ENCODE peak calls at places on chromosomes 6 and 20, in eight cellular contexts. One of them, this sample, is unnamed.

GRCh38 chr6:111377558-111378120 is 105.4 kb downstream of the REV3L start:
- DNase-seq in caudate nucleus: no peak
- DNase-seq in T-helper 17 cell: no peak
- DNase-seq in activated CD4-positive, CD25-positive, alpha-beta regulatory T cell: no peak
- DNase-seq in AG10803: no peak
- DNase-seq in neuronal stem cell: no peak
- DNase-seq in NCI-H345: no peak
- DNase-seq in pancreas: no peak
- DNase-seq in this sample: no peak

GRCh38 chr6:120584111-120584760 is 750.0 kb downstream of the TBC1D32 start:
- DNase-seq in caudate nucleus: no peak
- DNase-seq in T-helper 17 cell: no peak
- DNase-seq in activated CD4-positive, CD25-positive, alpha-beta regulatory T cell: no peak
- DNase-seq in AG10803: no peak
- DNase-seq in neuronal stem cell: no peak
- DNase-seq in NCI-H345: no peak
- DNase-seq in pancreas: no peak
- DNase-seq in this sample: no peak

GRCh38 chr20:15643713-15644112 is 929.5 kb downstream of the KIF16B start:
- DNase-seq in caudate nucleus: no peak
- DNase-seq in T-helper 17 cell: no peak
- DNase-seq in activated CD4-positive, CD25-positive, alpha-beta regulatory T cell: no peak
- DNase-seq in AG10803: no peak
- DNase-seq in neuronal stem cell: no peak
- DNase-seq in NCI-H345: no peak
- DNase-seq in pancreas: no peak
- DNase-seq in this sample: no peak

GRCh38 chr6:53530346-53530745 is 14.6 kb downstream of the GCLC start:
- DNase-seq in caudate nucleus: no peak
- DNase-seq in T-helper 17 cell: no peak
- DNase-seq in activated CD4-positive, CD25-positive, alpha-beta regulatory T cell: no peak
- DNase-seq in AG10803: peak; percentile 31
- DNase-seq in neuronal stem cell: no peak
- DNase-seq in NCI-H345: no peak
- DNase-seq in pancreas: no peak
- DNase-seq in this sample: no peak

GRCh38 chr20:49169547-49169946 is 18.6 kb downstream of the STAU1 start:
- DNase-seq in caudate nucleus: no peak
- DNase-seq in T-helper 17 cell: no peak
- DNase-seq in activated CD4-positive, CD25-positive, alpha-beta regulatory T cell: no peak
- DNase-seq in AG10803: no peak
- DNase-seq in neuronal stem cell: no peak
- DNase-seq in NCI-H345: no peak
- DNase-seq in pancreas: no peak
- DNase-seq in this sample: no peak

GRCh38 chr6:46390153-46390876 is 100.9 kb downstream of the RCAN2 start:
- DNase-seq in caudate nucleus: no peak
- DNase-seq in T-helper 17 cell: no peak
- DNase-seq in activated CD4-positive, CD25-positive, alpha-beta regulatory T cell: no peak
- DNase-seq in AG10803: no peak
- DNase-seq in neuronal stem cell: no peak
- DNase-seq in NCI-H345: no peak
- DNase-seq in pancreas: no peak
- DNase-seq in this sample: no peak

GRCh38 chr6:89597988-89598387 is 40.6 kb downstream of the LYRM2 start:
- DNase-seq in caudate nucleus: no peak
- DNase-seq in T-helper 17 cell: no peak
- DNase-seq in activated CD4-positive, CD25-positive, alpha-beta regulatory T cell: no peak
- DNase-seq in AG10803: peak; percentile 35
- DNase-seq in neuronal stem cell: no peak
- DNase-seq in NCI-H345: peak; percentile 17
- DNase-seq in pancreas: no peak
- DNase-seq in this sample: no peak

GRCh38 chr20:46814366-46815232 is 80.0 kb upstream of the EYA2 start:
- DNase-seq in caudate nucleus: no peak
- DNase-seq in T-helper 17 cell: no peak
- DNase-seq in activated CD4-positive, CD25-positive, alpha-beta regulatory T cell: no peak
- DNase-seq in AG10803: peak; percentile 62
- DNase-seq in neuronal stem cell: peak; percentile 82
- DNase-seq in NCI-H345: peak; percentile 70
- DNase-seq in pancreas: no peak
- DNase-seq in this sample: no peak

GRCh38 chr6:131946992-131947955 is 3.9 kb downstream of the CCN2 start:
- DNase-seq in caudate nucleus: no peak
- DNase-seq in T-helper 17 cell: no peak
- DNase-seq in activated CD4-positive, CD25-positive, alpha-beta regulatory T cell: no peak
- DNase-seq in AG10803: peak; percentile 85
- DNase-seq in neuronal stem cell: no peak
- DNase-seq in NCI-H345: no peak
- DNase-seq in pancreas: no peak
- DNase-seq in this sample: no peak